ENCODE peak calls at places on chromosomes 2 and 18, in ten cellular contexts. One of them, this sample, is unnamed.
A peak's percentile ranks its signal among the peaks of the same experiment; 100 is the strongest.

GRCh38 chr2:142840438-142840837 is 37.0 kb upstream of the KYNU start:
- DNase-seq in A549: no peak
- DNase-seq in AG04450: no peak
- DNase-seq in PC-9: no peak
- DNase-seq in brain microvascular endothelial cell: no peak
- DNase-seq in right cardiac atrium: no peak
- DNase-seq in CD8-positive, alpha-beta memory T cell: no peak
- DNase-seq in dorsolateral prefrontal cortex: no peak
- DNase-seq in cardiac muscle cell: no peak
- DNase-seq in sigmoid colon: no peak
- DNase-seq in this sample: no peak

GRCh38 chr2:95269036-95269680 is 5.1 kb upstream of the PROM2 start:
- DNase-seq in CD8-positive, alpha-beta memory T cell: no peak
- DNase-seq in sigmoid colon: no peak
- DNase-seq in brain microvascular endothelial cell: no peak
- DNase-seq in A549: no peak
- DNase-seq in dorsolateral prefrontal cortex: peak; percentile 28
- DNase-seq in right cardiac atrium: no peak
- DNase-seq in PC-9: no peak
- DNase-seq in cardiac muscle cell: no peak
- DNase-seq in AG04450: no peak
- DNase-seq in this sample: no peak

GRCh38 chr18:67977067-67977616 is 460.6 kb upstream of the DSEL start:
- DNase-seq in PC-9: no peak
- DNase-seq in cardiac muscle cell: no peak
- DNase-seq in sigmoid colon: no peak
- DNase-seq in CD8-positive, alpha-beta memory T cell: no peak
- DNase-seq in AG04450: no peak
- DNase-seq in A549: no peak
- DNase-seq in dorsolateral prefrontal cortex: no peak
- DNase-seq in brain microvascular endothelial cell: no peak
- DNase-seq in right cardiac atrium: no peak
- DNase-seq in this sample: no peak

GRCh38 chr18:62944454-62944853 is 229.1 kb downstream of the PHLPP1 start:
- DNase-seq in A549: peak; percentile 20
- DNase-seq in cardiac muscle cell: peak; percentile 54
- DNase-seq in dorsolateral prefrontal cortex: no peak
- DNase-seq in CD8-positive, alpha-beta memory T cell: no peak
- DNase-seq in right cardiac atrium: no peak
- DNase-seq in brain microvascular endothelial cell: no peak
- DNase-seq in sigmoid colon: no peak
- DNase-seq in AG04450: no peak
- DNase-seq in PC-9: no peak
- DNase-seq in this sample: no peak

GRCh38 chr18:63832470-63832869 is 55.0 kb upstream of the SERPINB2 start:
- DNase-seq in A549: no peak
- DNase-seq in PC-9: no peak
- DNase-seq in dorsolateral prefrontal cortex: no peak
- DNase-seq in brain microvascular endothelial cell: peak; percentile 8
- DNase-seq in AG04450: no peak
- DNase-seq in CD8-positive, alpha-beta memory T cell: no peak
- DNase-seq in right cardiac atrium: no peak
- DNase-seq in sigmoid colon: no peak
- DNase-seq in cardiac muscle cell: no peak
- DNase-seq in this sample: peak; percentile 55

GRCh38 chr2:111667542-111668273 is 216.3 kb downstream of the ANAPC1 start:
- DNase-seq in CD8-positive, alpha-beta memory T cell: no peak
- DNase-seq in cardiac muscle cell: peak; percentile 39
- DNase-seq in sigmoid colon: no peak
- DNase-seq in dorsolateral prefrontal cortex: no peak
- DNase-seq in AG04450: no peak
- DNase-seq in right cardiac atrium: peak; percentile 39
- DNase-seq in PC-9: peak; percentile 58
- DNase-seq in A549: peak; percentile 42
- DNase-seq in brain microvascular endothelial cell: peak; percentile 60
- DNase-seq in this sample: no peak

GRCh38 chr2:239164281-239164871 is 236.4 kb downstream of the HDAC4 start:
- DNase-seq in right cardiac atrium: no peak
- DNase-seq in AG04450: no peak
- DNase-seq in cardiac muscle cell: no peak
- DNase-seq in PC-9: no peak
- DNase-seq in CD8-positive, alpha-beta memory T cell: no peak
- DNase-seq in dorsolateral prefrontal cortex: peak; percentile 43
- DNase-seq in brain microvascular endothelial cell: no peak
- DNase-seq in sigmoid colon: peak; percentile 47
- DNase-seq in A549: no peak
- DNase-seq in this sample: no peak

GRCh38 chr2:193584001-193584400 is 1389.3 kb upstream of the TMEFF2 start:
- DNase-seq in cardiac muscle cell: peak; percentile 5
- DNase-seq in PC-9: no peak
- DNase-seq in A549: peak; percentile 13
- DNase-seq in AG04450: no peak
- DNase-seq in right cardiac atrium: no peak
- DNase-seq in brain microvascular endothelial cell: no peak
- DNase-seq in CD8-positive, alpha-beta memory T cell: no peak
- DNase-seq in dorsolateral prefrontal cortex: no peak
- DNase-seq in sigmoid colon: no peak
- DNase-seq in this sample: no peak

GRCh38 chr2:212032032-212032431 is 506.6 kb downstream of the ERBB4 start:
- DNase-seq in cardiac muscle cell: no peak
- DNase-seq in dorsolateral prefrontal cortex: no peak
- DNase-seq in right cardiac atrium: no peak
- DNase-seq in PC-9: no peak
- DNase-seq in AG04450: no peak
- DNase-seq in brain microvascular endothelial cell: peak; percentile 77
- DNase-seq in CD8-positive, alpha-beta memory T cell: no peak
- DNase-seq in sigmoid colon: no peak
- DNase-seq in A549: no peak
- DNase-seq in this sample: no peak

DNA sequence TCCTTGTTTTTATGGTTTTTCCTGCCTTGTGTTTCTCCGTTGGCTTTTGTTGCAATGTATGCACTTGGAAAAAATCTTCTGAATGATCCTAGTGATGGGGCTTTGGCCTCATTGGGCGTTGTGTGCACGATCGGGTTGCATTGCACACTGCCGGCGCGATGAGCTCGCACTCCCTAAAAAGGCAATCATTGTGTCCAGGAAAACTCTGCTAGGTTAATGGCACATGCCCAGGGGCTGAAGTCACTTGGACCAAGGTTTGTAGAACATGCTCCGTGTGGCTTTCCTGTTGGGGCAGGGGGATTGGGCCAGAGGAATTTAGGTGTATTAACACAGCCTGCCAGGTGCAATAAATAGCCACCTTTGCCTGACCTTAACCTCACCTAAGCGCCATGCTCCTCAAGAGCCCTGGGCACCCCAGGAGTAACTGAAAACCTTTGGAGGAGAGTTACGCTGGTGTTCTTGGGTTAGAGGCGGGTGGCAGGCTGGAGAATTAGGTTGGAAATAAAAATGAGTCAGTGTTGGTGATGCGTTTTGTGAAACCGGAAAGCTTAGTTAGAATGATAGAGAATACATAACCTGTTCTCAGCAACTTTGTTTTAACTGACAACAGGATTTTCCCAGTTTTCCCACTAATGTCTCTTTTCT is 16.8 kb downstream of the LRRFIP1 start:
- DNase-seq in brain microvascular endothelial cell: no peak
- DNase-seq in right cardiac atrium: no peak
- DNase-seq in AG04450: no peak
- DNase-seq in cardiac muscle cell: no peak
- DNase-seq in PC-9: no peak
- DNase-seq in CD8-positive, alpha-beta memory T cell: no peak
- DNase-seq in dorsolateral prefrontal cortex: no peak
- DNase-seq in A549: no peak
- DNase-seq in sigmoid colon: no peak
- DNase-seq in this sample: no peak
- H3K27ac ChIP-seq in brain microvascular endothelial cell: no peak overlapping the region
- H3K27ac ChIP-seq in right cardiac atrium: no peak overlapping the region
- H3K27ac ChIP-seq in AG04450: no peak overlapping the region
- H3K27ac ChIP-seq in cardiac muscle cell: no peak overlapping the region
- H3K27ac ChIP-seq in PC-9: no peak overlapping the region
- H3K27ac ChIP-seq in CD8-positive, alpha-beta memory T cell: no peak overlapping the region
- H3K27ac ChIP-seq in dorsolateral prefrontal cortex: no peak overlapping the region
- H3K27ac ChIP-seq in A549: no peak overlapping the region
- H3K27ac ChIP-seq in sigmoid colon: no peak overlapping the region
- H3K27ac ChIP-seq in this sample: no peak overlapping the region

DNA sequence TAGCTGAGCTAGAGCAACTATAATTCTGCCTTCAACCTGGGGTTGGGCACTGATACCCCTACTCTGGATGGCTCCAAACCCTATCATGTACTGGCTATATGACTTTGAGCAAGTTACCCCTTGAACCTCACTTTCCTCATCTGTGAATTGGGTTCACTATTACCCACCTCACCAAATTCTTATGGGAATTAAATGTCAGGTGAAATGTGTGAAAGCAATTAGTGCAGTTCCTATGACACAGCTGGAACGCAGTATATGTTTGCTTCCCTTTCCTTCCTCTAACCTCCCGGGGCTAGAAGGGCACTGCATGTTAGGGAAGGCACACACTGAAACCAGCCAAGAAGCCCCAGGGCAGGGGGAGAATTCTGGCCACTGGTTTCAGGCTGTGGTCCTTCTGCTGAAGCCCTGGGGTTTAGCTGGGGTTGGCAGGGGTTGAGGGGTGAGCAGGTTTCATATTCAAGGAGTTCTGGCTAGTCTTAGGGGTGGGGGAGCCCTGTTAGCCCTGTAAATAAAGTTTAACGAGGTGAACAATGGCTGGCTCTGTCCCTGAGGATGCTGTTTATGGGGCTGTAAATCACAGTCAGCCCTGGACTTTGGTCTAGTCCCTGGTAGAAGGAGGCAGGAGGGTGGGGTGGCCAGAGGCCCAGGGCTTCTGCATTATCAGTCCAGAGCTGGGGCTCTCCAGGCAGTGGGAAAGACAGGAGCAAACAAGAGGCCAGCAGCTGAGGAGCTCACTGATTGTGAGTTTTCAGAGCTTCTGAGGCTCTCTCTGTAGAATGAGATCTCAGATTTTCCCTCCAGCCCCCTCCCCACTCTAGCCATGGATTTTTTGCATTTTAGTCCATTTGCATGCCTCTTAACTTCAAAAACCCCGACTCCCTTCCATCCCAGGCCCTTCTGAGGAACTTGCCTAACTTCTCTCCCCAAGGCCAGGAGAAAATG is 8.0 kb downstream of the PKDCC start:
- DNase-seq in cardiac muscle cell: no peak
- DNase-seq in sigmoid colon: peak; percentile 89
- DNase-seq in right cardiac atrium: no peak
- DNase-seq in brain microvascular endothelial cell: no peak
- DNase-seq in PC-9: no peak
- DNase-seq in A549: peak; percentile 65
- DNase-seq in AG04450: no peak
- DNase-seq in dorsolateral prefrontal cortex: no peak
- DNase-seq in CD8-positive, alpha-beta memory T cell: no peak
- DNase-seq in this sample: no peak
- H3K27ac ChIP-seq in cardiac muscle cell: peak overlapping the region; percentile 92
- H3K27ac ChIP-seq in sigmoid colon: peak overlapping the region; percentile 96
- H3K27ac ChIP-seq in right cardiac atrium: peak overlapping the region; percentile 78
- H3K27ac ChIP-seq in brain microvascular endothelial cell: no peak overlapping the region
- H3K27ac ChIP-seq in PC-9: no peak overlapping the region
- H3K27ac ChIP-seq in A549: peak overlapping the region; percentile 96
- H3K27ac ChIP-seq in AG04450: no peak overlapping the region
- H3K27ac ChIP-seq in dorsolateral prefrontal cortex: no peak overlapping the region
- H3K27ac ChIP-seq in CD8-positive, alpha-beta memory T cell: no peak overlapping the region
- H3K27ac ChIP-seq in this sample: no peak overlapping the region

GRCh38 chr2:230778350-230779140 is 65.9 kb downstream of the CAB39 start:
- DNase-seq in CD8-positive, alpha-beta memory T cell: no peak
- DNase-seq in dorsolateral prefrontal cortex: no peak
- DNase-seq in right cardiac atrium: no peak
- DNase-seq in cardiac muscle cell: no peak
- DNase-seq in brain microvascular endothelial cell: no peak
- DNase-seq in AG04450: no peak
- DNase-seq in PC-9: no peak
- DNase-seq in A549: no peak
- DNase-seq in sigmoid colon: no peak
- DNase-seq in this sample: no peak
- H3K27ac ChIP-seq in CD8-positive, alpha-beta memory T cell: no peak overlapping the region
- H3K27ac ChIP-seq in dorsolateral prefrontal cortex: no peak overlapping the region
- H3K27ac ChIP-seq in right cardiac atrium: no peak overlapping the region
- H3K27ac ChIP-seq in cardiac muscle cell: peak overlapping the region; percentile 62
- H3K27ac ChIP-seq in brain microvascular endothelial cell: peak overlapping the region; percentile 55
- H3K27ac ChIP-seq in AG04450: no peak overlapping the region
- H3K27ac ChIP-seq in PC-9: peak overlapping the region; percentile 81
- H3K27ac ChIP-seq in A549: no peak overlapping the region
- H3K27ac ChIP-seq in sigmoid colon: no peak overlapping the region
- H3K27ac ChIP-seq in this sample: peak overlapping the region; percentile 95

DNA sequence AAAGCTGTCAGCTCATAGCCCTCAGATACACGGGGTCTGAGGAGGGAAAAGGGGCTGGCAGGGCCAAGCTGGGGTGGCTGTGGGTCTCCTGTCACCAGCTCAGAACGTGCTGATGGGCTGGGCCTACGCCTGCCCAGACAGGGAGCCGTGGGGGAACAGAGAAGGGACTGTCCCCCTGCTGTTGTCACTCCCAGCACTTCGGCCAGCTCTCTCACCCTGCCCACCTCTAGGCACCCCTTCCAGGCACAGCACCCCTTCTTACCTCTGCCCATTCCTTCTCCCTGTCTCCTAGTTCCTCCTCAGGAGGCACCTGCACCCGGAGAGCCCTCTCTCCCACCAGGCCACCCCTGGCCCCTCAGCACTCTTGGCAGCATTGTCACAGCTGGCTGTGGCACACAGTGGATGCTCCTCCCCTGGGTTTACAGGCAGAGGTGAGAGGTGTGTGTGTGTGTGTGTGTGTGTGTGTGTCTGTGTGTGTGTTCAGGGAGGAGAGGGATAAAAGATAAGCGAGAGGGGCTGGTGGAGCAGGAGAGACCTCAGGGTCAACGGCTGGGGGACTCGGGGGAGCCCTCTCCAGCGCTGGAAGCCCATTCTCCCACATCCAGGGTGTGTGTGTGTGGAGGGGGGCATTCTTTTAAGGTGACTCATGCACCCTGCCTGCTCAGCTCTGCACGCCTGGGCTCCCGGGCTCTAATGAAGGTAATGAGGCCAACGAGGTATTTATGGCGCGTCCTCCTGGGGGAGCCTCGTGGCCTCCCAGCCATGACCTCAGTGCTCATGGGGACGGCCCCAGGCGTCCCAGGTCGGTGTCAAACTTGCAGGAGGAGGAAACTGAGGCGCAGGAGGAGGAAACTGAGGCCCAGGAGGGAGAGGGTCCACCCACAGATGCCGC is 66.1 kb upstream of the SMAD7 start:
- DNase-seq in sigmoid colon: peak; percentile 56
- DNase-seq in A549: peak; percentile 66
- DNase-seq in right cardiac atrium: no peak
- DNase-seq in AG04450: peak; percentile 51
- DNase-seq in brain microvascular endothelial cell: peak; percentile 83
- DNase-seq in CD8-positive, alpha-beta memory T cell: no peak
- DNase-seq in PC-9: peak; percentile 81
- DNase-seq in dorsolateral prefrontal cortex: no peak
- DNase-seq in cardiac muscle cell: peak; percentile 61
- DNase-seq in this sample: peak; percentile 26
- H3K27ac ChIP-seq in sigmoid colon: no peak overlapping the region
- H3K27ac ChIP-seq in A549: peak overlapping the region; percentile 92
- H3K27ac ChIP-seq in right cardiac atrium: no peak overlapping the region
- H3K27ac ChIP-seq in AG04450: peak overlapping the region; percentile 31
- H3K27ac ChIP-seq in brain microvascular endothelial cell: peak overlapping the region; percentile 47
- H3K27ac ChIP-seq in CD8-positive, alpha-beta memory T cell: no peak overlapping the region
- H3K27ac ChIP-seq in PC-9: peak overlapping the region; percentile 73
- H3K27ac ChIP-seq in dorsolateral prefrontal cortex: no peak overlapping the region
- H3K27ac ChIP-seq in cardiac muscle cell: peak overlapping the region; percentile 64
- H3K27ac ChIP-seq in this sample: peak overlapping the region; percentile 7

This sample was measured in epithelial cell of prostate.